ENCODE peak calls at places on chromosomes 7 and 10, in eight cellular contexts. One of them, this sample, is unnamed.

GRCh38 chr10:64394744-64395143 is 873.5 kb downstream of the REEP3 start:
- DNase-seq in neural crest cell: no peak
- DNase-seq in lower lobe of right lung: no peak
- DNase-seq in Calu3: peak; percentile 14
- DNase-seq in tibial nerve: no peak
- DNase-seq in foreskin fibroblast: no peak
- DNase-seq in cardiac muscle cell: no peak
- DNase-seq in mesothelial cell of epicardium: no peak
- DNase-seq in this sample: no peak

GRCh38 chr10:98273454-98273850 is 5.5 kb upstream of the LOXL4 start:
- DNase-seq in neural crest cell: no peak
- DNase-seq in mesothelial cell of epicardium: no peak
- DNase-seq in Calu3: no peak
- DNase-seq in lower lobe of right lung: no peak
- DNase-seq in cardiac muscle cell: no peak
- DNase-seq in foreskin fibroblast: no peak
- DNase-seq in tibial nerve: no peak
- DNase-seq in this sample: no peak

GRCh38 chr7:5773661-5774086 is 7.8 kb downstream of the RNF216 start:
- DNase-seq in foreskin fibroblast: peak; percentile 87
- DNase-seq in Calu3: peak; percentile 73
- DNase-seq in tibial nerve: no peak
- DNase-seq in cardiac muscle cell: no peak
- DNase-seq in neural crest cell: no peak
- DNase-seq in lower lobe of right lung: no peak
- DNase-seq in mesothelial cell of epicardium: no peak
- DNase-seq in this sample: no peak

GRCh38 chr7:43779032-43779812 is 20.7 kb downstream of the BLVRA start:
- DNase-seq in mesothelial cell of epicardium: no peak
- DNase-seq in foreskin fibroblast: no peak
- DNase-seq in neural crest cell: no peak
- DNase-seq in cardiac muscle cell: no peak
- DNase-seq in lower lobe of right lung: no peak
- DNase-seq in tibial nerve: no peak
- DNase-seq in Calu3: no peak
- DNase-seq in this sample: no peak

GRCh38 chr10:24205846-24206245 is 3.1 kb upstream of the KIAA1217 start:
- DNase-seq in mesothelial cell of epicardium: no peak
- DNase-seq in neural crest cell: no peak
- DNase-seq in tibial nerve: no peak
- DNase-seq in foreskin fibroblast: no peak
- DNase-seq in cardiac muscle cell: no peak
- DNase-seq in Calu3: no peak
- DNase-seq in lower lobe of right lung: no peak
- DNase-seq in this sample: no peak

GRCh38 chr7:46485481-46486065 is 564.5 kb upstream of the IGFBP3 start:
- DNase-seq in Calu3: peak; percentile 64
- DNase-seq in neural crest cell: no peak
- DNase-seq in mesothelial cell of epicardium: no peak
- DNase-seq in cardiac muscle cell: no peak
- DNase-seq in lower lobe of right lung: no peak
- DNase-seq in tibial nerve: no peak
- DNase-seq in foreskin fibroblast: peak; percentile 41
- DNase-seq in this sample: no peak

GRCh38 chr10:493391-494148 is 195.9 kb downstream of the DIP2C start:
- DNase-seq in mesothelial cell of epicardium: no peak
- DNase-seq in tibial nerve: no peak
- DNase-seq in neural crest cell: no peak
- DNase-seq in foreskin fibroblast: no peak
- DNase-seq in cardiac muscle cell: no peak
- DNase-seq in lower lobe of right lung: no peak
- DNase-seq in Calu3: no peak
- DNase-seq in this sample: no peak

GRCh38 chr7:2476776-2477446 is 713 bp upstream of the GRIFIN start:
- DNase-seq in tibial nerve: no peak
- DNase-seq in foreskin fibroblast: no peak
- DNase-seq in mesothelial cell of epicardium: no peak
- DNase-seq in cardiac muscle cell: no peak
- DNase-seq in neural crest cell: no peak
- DNase-seq in lower lobe of right lung: no peak
- DNase-seq in Calu3: no peak
- DNase-seq in this sample: no peak

GRCh38 chr10:17067549-17068264 is 61.9 kb downstream of the CUBN start:
- DNase-seq in cardiac muscle cell: no peak
- DNase-seq in tibial nerve: no peak
- DNase-seq in mesothelial cell of epicardium: no peak
- DNase-seq in neural crest cell: no peak
- DNase-seq in lower lobe of right lung: no peak
- DNase-seq in Calu3: no peak
- DNase-seq in foreskin fibroblast: no peak
- DNase-seq in this sample: no peak

GRCh38 chr7:17090751-17091150 is 207.7 kb upstream of the AHR start:
- DNase-seq in cardiac muscle cell: no peak
- DNase-seq in mesothelial cell of epicardium: no peak
- DNase-seq in Calu3: no peak
- DNase-seq in lower lobe of right lung: no peak
- DNase-seq in foreskin fibroblast: peak; percentile 84
- DNase-seq in neural crest cell: no peak
- DNase-seq in tibial nerve: no peak
- DNase-seq in this sample: no peak

GRCh38 chr10:51129946-51130554 is 55.8 kb downstream of the PRKG1 start:
- DNase-seq in mesothelial cell of epicardium: no peak
- DNase-seq in lower lobe of right lung: no peak
- DNase-seq in cardiac muscle cell: no peak
- DNase-seq in foreskin fibroblast: peak; percentile 31
- DNase-seq in Calu3: no peak
- DNase-seq in tibial nerve: no peak
- DNase-seq in neural crest cell: no peak
- DNase-seq in this sample: no peak

GRCh38 chr10:112232670-112233069 is 49.1 kb upstream of the GPAM start:
- DNase-seq in tibial nerve: no peak
- DNase-seq in mesothelial cell of epicardium: no peak
- DNase-seq in neural crest cell: no peak
- DNase-seq in foreskin fibroblast: no peak
- DNase-seq in lower lobe of right lung: no peak
- DNase-seq in Calu3: no peak
- DNase-seq in cardiac muscle cell: no peak
- DNase-seq in this sample: no peak

GRCh38 chr10:74921744-74922143 is 95.3 kb downstream of the KAT6B start:
- DNase-seq in lower lobe of right lung: no peak
- DNase-seq in mesothelial cell of epicardium: no peak
- DNase-seq in Calu3: no peak
- DNase-seq in tibial nerve: no peak
- DNase-seq in cardiac muscle cell: no peak
- DNase-seq in neural crest cell: no peak
- DNase-seq in foreskin fibroblast: peak; percentile 48
- DNase-seq in this sample: no peak

GRCh38 chr7:155469311-155470185 is 11.6 kb downstream of the EN2 start:
- DNase-seq in Calu3: no peak
- DNase-seq in foreskin fibroblast: no peak
- DNase-seq in neural crest cell: no peak
- DNase-seq in lower lobe of right lung: no peak
- DNase-seq in mesothelial cell of epicardium: no peak
- DNase-seq in tibial nerve: no peak
- DNase-seq in cardiac muscle cell: no peak
- DNase-seq in this sample: no peak

GRCh38 chr10:124611738-124612137 is 132.4 kb downstream of the FAM53B start:
- DNase-seq in lower lobe of right lung: peak; percentile 63
- DNase-seq in mesothelial cell of epicardium: no peak
- DNase-seq in neural crest cell: no peak
- DNase-seq in Calu3: no peak
- DNase-seq in foreskin fibroblast: no peak
- DNase-seq in cardiac muscle cell: no peak
- DNase-seq in tibial nerve: no peak
- DNase-seq in this sample: no peak

GRCh38 chr10:93816123-93816747 is 58.5 kb downstream of the LGI1 start:
- DNase-seq in neural crest cell: peak; percentile 58
- DNase-seq in tibial nerve: peak; percentile 59
- DNase-seq in Calu3: peak; percentile 55
- DNase-seq in foreskin fibroblast: peak; percentile 91
- DNase-seq in lower lobe of right lung: peak; percentile 67
- DNase-seq in mesothelial cell of epicardium: peak; percentile 64
- DNase-seq in cardiac muscle cell: peak; percentile 78
- DNase-seq in this sample: no peak

GRCh38 chr10:15120523-15120922 is 23.4 kb downstream of the RPP38 start:
- DNase-seq in cardiac muscle cell: no peak
- DNase-seq in foreskin fibroblast: peak; percentile 72
- DNase-seq in Calu3: no peak
- DNase-seq in lower lobe of right lung: no peak
- DNase-seq in neural crest cell: no peak
- DNase-seq in tibial nerve: no peak
- DNase-seq in mesothelial cell of epicardium: no peak
- DNase-seq in this sample: no peak

GRCh38 chr7:137909042-137909441 is 62.3 kb upstream of the DGKI start:
- DNase-seq in Calu3: no peak
- DNase-seq in foreskin fibroblast: peak; percentile 55
- DNase-seq in lower lobe of right lung: no peak
- DNase-seq in cardiac muscle cell: no peak
- DNase-seq in tibial nerve: peak; percentile 50
- DNase-seq in mesothelial cell of epicardium: no peak
- DNase-seq in neural crest cell: no peak
- DNase-seq in this sample: no peak

GRCh38 chr7:144137501-144137900 is 14.5 kb downstream of the OR2A14 start:
- DNase-seq in Calu3: no peak
- DNase-seq in cardiac muscle cell: no peak
- DNase-seq in neural crest cell: no peak
- DNase-seq in tibial nerve: no peak
- DNase-seq in lower lobe of right lung: no peak
- DNase-seq in foreskin fibroblast: no peak
- DNase-seq in mesothelial cell of epicardium: no peak
- DNase-seq in this sample: no peak

GRCh38 chr10:131102147-131102546 is 209.4 kb downstream of the TCERG1L start:
- DNase-seq in cardiac muscle cell: no peak
- DNase-seq in Calu3: no peak
- DNase-seq in neural crest cell: no peak
- DNase-seq in mesothelial cell of epicardium: no peak
- DNase-seq in lower lobe of right lung: peak; percentile 31
- DNase-seq in tibial nerve: no peak
- DNase-seq in foreskin fibroblast: no peak
- DNase-seq in this sample: no peak

GRCh38 chr10:118544401-118544948 is 51.0 kb downstream of the PRLHR start:
- DNase-seq in neural crest cell: no peak
- DNase-seq in lower lobe of right lung: no peak
- DNase-seq in mesothelial cell of epicardium: no peak
- DNase-seq in cardiac muscle cell: no peak
- DNase-seq in Calu3: no peak
- DNase-seq in foreskin fibroblast: no peak
- DNase-seq in tibial nerve: no peak
- DNase-seq in this sample: no peak
- TF ChIP-seq CTCF in neural crest cell: peak; percentile 6
- TF ChIP-seq CTCF in lower lobe of right lung: no peak
- TF ChIP-seq CTCF in mesothelial cell of epicardium: no peak
- TF ChIP-seq CTCF in cardiac muscle cell: no peak
- TF ChIP-seq CTCF in Calu3: no peak
- TF ChIP-seq CTCF in foreskin fibroblast: no peak
- TF ChIP-seq CTCF in tibial nerve: no peak
- TF ChIP-seq CTCF in this sample: no peak

DNA sequence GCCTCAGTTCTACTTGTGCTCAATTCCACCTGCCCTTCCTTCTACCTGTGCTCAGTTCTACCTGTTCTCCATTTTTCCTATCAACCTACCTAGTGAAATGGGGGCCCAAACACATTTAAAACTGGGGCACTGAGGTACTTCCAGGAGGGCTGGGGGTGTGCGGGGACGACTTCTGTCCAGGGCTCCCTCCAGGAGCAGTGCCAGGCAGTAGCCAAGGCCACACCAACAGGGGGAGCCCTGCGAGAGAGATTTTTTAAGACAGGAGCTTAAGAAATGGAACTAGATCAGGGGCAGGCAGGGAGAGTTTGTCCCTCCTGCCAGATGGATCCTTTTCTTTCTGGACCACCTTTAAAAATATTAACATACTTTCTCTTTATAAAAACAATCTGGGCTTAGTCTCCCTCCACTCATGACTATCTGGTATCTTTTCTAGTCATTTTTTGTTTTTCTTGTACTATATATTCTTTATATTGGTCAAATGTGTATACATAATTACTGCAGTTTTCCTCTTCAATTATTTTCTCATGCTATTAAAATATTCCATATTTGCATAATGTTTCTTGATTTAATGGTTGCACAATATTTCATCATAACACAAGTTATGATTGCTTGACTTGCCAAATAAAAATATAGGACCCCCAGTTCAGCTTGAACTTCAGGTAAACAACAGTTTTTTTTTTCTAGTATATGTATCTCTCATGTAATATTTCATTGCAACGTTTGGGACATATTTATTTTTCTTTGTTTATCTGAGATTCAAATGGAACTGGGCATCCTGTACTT is 47.3 kb upstream of the INSYN2A start:
- DNase-seq in Calu3: peak; percentile 67
- DNase-seq in tibial nerve: no peak
- DNase-seq in lower lobe of right lung: no peak
- DNase-seq in cardiac muscle cell: peak; percentile 64
- DNase-seq in foreskin fibroblast: peak; percentile 47
- DNase-seq in neural crest cell: peak; percentile 58
- DNase-seq in mesothelial cell of epicardium: no peak
- DNase-seq in this sample: no peak
- TF ChIP-seq CTCF in Calu3: peak; percentile 53
- TF ChIP-seq CTCF in tibial nerve: no peak
- TF ChIP-seq CTCF in lower lobe of right lung: peak; percentile 55
- TF ChIP-seq CTCF in cardiac muscle cell: peak; percentile 75
- TF ChIP-seq CTCF in foreskin fibroblast: peak; percentile 76
- TF ChIP-seq CTCF in neural crest cell: peak; percentile 67
- TF ChIP-seq CTCF in mesothelial cell of epicardium: no peak
- TF ChIP-seq CTCF in this sample: peak; percentile 75

GRCh38 chr7:111510584-111511378 is 51.5 kb downstream of the IMMP2L start:
- DNase-seq in cardiac muscle cell: no peak
- DNase-seq in mesothelial cell of epicardium: no peak
- DNase-seq in lower lobe of right lung: no peak
- DNase-seq in Calu3: no peak
- DNase-seq in foreskin fibroblast: peak; percentile 12
- DNase-seq in neural crest cell: no peak
- DNase-seq in tibial nerve: no peak
- DNase-seq in this sample: no peak
- TF ChIP-seq CTCF in cardiac muscle cell: no peak
- TF ChIP-seq CTCF in mesothelial cell of epicardium: no peak
- TF ChIP-seq CTCF in lower lobe of right lung: no peak
- TF ChIP-seq CTCF in Calu3: no peak
- TF ChIP-seq CTCF in foreskin fibroblast: no peak
- TF ChIP-seq CTCF in neural crest cell: no peak
- TF ChIP-seq CTCF in tibial nerve: no peak
- TF ChIP-seq CTCF in this sample: no peak

GRCh38 chr7:74627699-74628411 is 29.7 kb upstream of the GTF2I start:
- DNase-seq in foreskin fibroblast: peak; percentile 69
- DNase-seq in mesothelial cell of epicardium: no peak
- DNase-seq in Calu3: no peak
- DNase-seq in cardiac muscle cell: peak; percentile 70
- DNase-seq in lower lobe of right lung: peak; percentile 58
- DNase-seq in tibial nerve: no peak
- DNase-seq in neural crest cell: no peak
- DNase-seq in this sample: no peak

GRCh38 chr7:74622228-74622749 is 35.2 kb upstream of the GTF2I start:
- DNase-seq in lower lobe of right lung: no peak
- DNase-seq in cardiac muscle cell: no peak
- DNase-seq in Calu3: no peak
- DNase-seq in neural crest cell: no peak
- DNase-seq in foreskin fibroblast: no peak
- DNase-seq in tibial nerve: no peak
- DNase-seq in mesothelial cell of epicardium: no peak
- DNase-seq in this sample: no peak

GRCh38 chr7:74623135-74623534 is 34.4 kb upstream of the GTF2I start:
- DNase-seq in Calu3: no peak
- DNase-seq in foreskin fibroblast: no peak
- DNase-seq in mesothelial cell of epicardium: no peak
- DNase-seq in lower lobe of right lung: no peak
- DNase-seq in tibial nerve: no peak
- DNase-seq in neural crest cell: no peak
- DNase-seq in cardiac muscle cell: no peak
- DNase-seq in this sample: no peak

GRCh38 chr7:74625446-74625845 is 32.1 kb upstream of the GTF2I start:
- DNase-seq in lower lobe of right lung: no peak
- DNase-seq in foreskin fibroblast: peak; percentile 61
- DNase-seq in mesothelial cell of epicardium: no peak
- DNase-seq in neural crest cell: no peak
- DNase-seq in cardiac muscle cell: no peak
- DNase-seq in tibial nerve: no peak
- DNase-seq in Calu3: no peak
- DNase-seq in this sample: no peak
- TF ChIP-seq CTCF in lower lobe of right lung: peak; percentile 21
- TF ChIP-seq CTCF in foreskin fibroblast: peak; percentile 23
- TF ChIP-seq CTCF in mesothelial cell of epicardium: no peak
- TF ChIP-seq CTCF in neural crest cell: no peak
- TF ChIP-seq CTCF in cardiac muscle cell: peak; percentile 30
- TF ChIP-seq CTCF in tibial nerve: no peak
- TF ChIP-seq CTCF in Calu3: no peak
- TF ChIP-seq CTCF in this sample: no peak